ENCODE peak calls at places on chromosomes 11 and 22, in ten cellular contexts. E is adrenal gland, I is astrocyte of the spinal cord, C is M059J, S is iris pigment epithelial cell, H is CD14-positive monocyte, N is GM10248, V is tibial nerve, T is fibroblast of lung, X is myocyte. J is an unnamed sample.

GRCh38 chr22:49017769-49018330 is 809.8 kb downstream of the BRD1 start:
- DNase-seq in E (peak; percentile 6), I (no peak), C (no peak), S (no peak), H (no peak), N (no peak), V (peak; percentile 8), T (no peak), X (no peak), J (no peak)

GRCh38 chr11:119336744-119337469 is 2.6 kb downstream of the RNF26 start:
- DNase-seq in E (no peak), I (no peak), C (no peak), S (no peak), H (no peak), N (no peak), V (no peak), T (no peak), X (no peak), J (no peak)

GRCh38 chr11:83192846-83193245 is 666 bp upstream of the ANKRD42 start:
- DNase-seq in E (no peak), I (no peak), C (no peak), S (peak; percentile 49), H (no peak), N (no peak), V (no peak), T (no peak), X (no peak), J (no peak)

GRCh38 chr22:19497245-19497644 is 17.5 kb downstream of the CDC45 start:
- DNase-seq in E (no peak), I (peak; percentile 84), C (peak; percentile 60), S (peak; percentile 96), H (no peak), N (no peak), V (no peak), T (peak; percentile 93), X (peak; percentile 98), J (peak; percentile 79)

GRCh38 chr11:8068605-8069221 is 12.3 kb upstream of the TUB start:
- DNase-seq in E (peak; percentile 90), I (peak; percentile 85), C (peak; percentile 97), S (peak; percentile 84), H (no peak), N (no peak), V (peak; percentile 62), T (peak; percentile 92), X (peak; percentile 94), J (peak; percentile 86)

GRCh38 chr11:2885676-2886081 is at the start of gene CDKN1C:
- DNase-seq in E (peak; percentile 85), I (peak; percentile 86), C (peak; percentile 68), S (peak; percentile 77), H (peak; percentile 66), N (peak; percentile 90), V (peak; percentile 91), T (peak; percentile 74), X (peak; percentile 79), J (peak; percentile 78)

GRCh38 chr11:118526688-118527087 is 586 bp upstream of the TTC36 start:
- DNase-seq in E (no peak), I (no peak), C (no peak), S (no peak), H (no peak), N (no peak), V (no peak), T (no peak), X (no peak), J (no peak)

GRCh38 chr22:17157714-17158113 is 1.4 kb downstream of the HDHD5 start:
- DNase-seq in E (no peak), I (no peak), C (no peak), S (no peak), H (no peak), N (no peak), V (no peak), T (no peak), X (no peak), J (no peak)

GRCh38 chr22:30078320-30079311 is 1.6 kb upstream of the HORMAD2 start:
- DNase-seq in E (no peak), I (no peak), C (no peak), S (no peak), H (no peak), N (peak; percentile 48), V (no peak), T (no peak), X (no peak), J (no peak)

GRCh38 chr11:27120211-27120610 is 79.6 kb downstream of the BBOX1 start:
- DNase-seq in E (no peak), I (no peak), C (no peak), S (no peak), H (no peak), N (no peak), V (no peak), T (peak; percentile 53), X (no peak), J (peak; percentile 6)

GRCh38 chr11:110795124-110795624 is 82.9 kb upstream of the ARHGAP20 start:
- DNase-seq in E (no peak), I (no peak), C (no peak), S (peak; percentile 28), H (no peak), N (no peak), V (no peak), T (no peak), X (no peak), J (no peak)

GRCh38 chr11:16898274-16898985 is 115.8 kb downstream of the PLEKHA7 start:
- DNase-seq in E (no peak), I (no peak), C (no peak), S (no peak), H (no peak), N (no peak), V (no peak), T (no peak), X (no peak), J (no peak)

GRCh38 chr11:46718155-46719019 is 626 bp upstream of the F2 start:
- DNase-seq in E (no peak), I (no peak), C (peak; percentile 42), S (no peak), H (no peak), N (no peak), V (no peak), T (no peak), X (no peak), J (peak; percentile 21)

GRCh38 chr11:21018248-21018647 is 348.9 kb downstream of the NELL1 start:
- DNase-seq in E (no peak), I (no peak), C (no peak), S (no peak), H (no peak), N (no peak), V (no peak), T (no peak), X (no peak), J (no peak)

GRCh38 chr11:68398870-68399865 is 61.4 kb upstream of the PPP6R3 start:
- DNase-seq in E (peak; percentile 41), I (no peak), C (no peak), S (no peak), H (no peak), N (no peak), V (peak; percentile 39), T (no peak), X (peak; percentile 90), J (no peak)

GRCh38 chr11:64003807-64004589 is 17.8 kb downstream of the OTUB1 start:
- DNase-seq in E (no peak), I (no peak), C (peak; percentile 82), S (no peak), H (no peak), N (no peak), V (no peak), T (peak; percentile 14), X (no peak), J (no peak)

GRCh38 chr11:132941024-132941646 is 591.2 kb downstream of the OPCML start:
- DNase-seq in E (no peak), I (peak; percentile 52), C (peak; percentile 32), S (peak; percentile 13), H (no peak), N (no peak), V (no peak), T (peak; percentile 26), X (peak; percentile 46), J (peak; percentile 42)

GRCh38 chr11:116454020-116454645 is 318.7 kb downstream of the BUD13 start:
- DNase-seq in E (peak; percentile 27), I (peak; percentile 18), C (peak; percentile 34), S (peak; percentile 20), H (no peak), N (peak; percentile 47), V (no peak), T (peak; percentile 28), X (peak; percentile 1), J (peak; percentile 19)

GRCh38 chr11:21511835-21512440 is 680.9 kb upstream of the ANO5 start:
- DNase-seq in E (peak; percentile 43), I (peak; percentile 45), C (peak; percentile 21), S (peak; percentile 21), H (peak; percentile 49), N (peak; percentile 24), V (no peak), T (peak; percentile 27), X (peak; percentile 0), J (peak; percentile 0)

GRCh38 chr11:46294365-46295309 is 17.2 kb downstream of the CREB3L1 start:
- DNase-seq in E (peak; percentile 78), I (peak; percentile 94), C (peak; percentile 99), S (peak; percentile 92), H (no peak), N (no peak), V (no peak), T (peak; percentile 98), X (peak; percentile 88), J (peak; percentile 99)

J was measured in EL.